ENCODE peak calls at places on chromosomes 11 and 22, in eight cellular contexts. One of them, this sample, is unnamed.

GRCh38 chr11:3617990-3618389 is 23.8 kb downstream of the ART5 start:
- DNase-seq in NCI-H2029 treated with DMSO at 0.1 percent for 48 hours: no peak
- DNase-seq in NCI-H2081: no peak
- DNase-seq in stimulated activated CD4-positive, alpha-beta T cell treated with anti-CD3 and anti-CD28 coated beads, Interleukin-1b, Interleukin-23, amount 100 ng/mL, for 1 hour: no peak
- DNase-seq in H7: no peak
- DNase-seq in fibroblast of lung: no peak
- DNase-seq in AG08395: no peak
- DNase-seq in NCI-H1694 treated with DMSO at 0.1 percent for 48 hours: no peak
- DNase-seq in this sample: no peak

GRCh38 chr11:118267486-118267885 is 3.4 kb upstream of the MPZL2 start:
- DNase-seq in NCI-H2029 treated with DMSO at 0.1 percent for 48 hours: no peak
- DNase-seq in NCI-H2081: no peak
- DNase-seq in stimulated activated CD4-positive, alpha-beta T cell treated with anti-CD3 and anti-CD28 coated beads, Interleukin-1b, Interleukin-23, amount 100 ng/mL, for 1 hour: no peak
- DNase-seq in H7: no peak
- DNase-seq in fibroblast of lung: no peak
- DNase-seq in AG08395: no peak
- DNase-seq in NCI-H1694 treated with DMSO at 0.1 percent for 48 hours: no peak
- DNase-seq in this sample: no peak

GRCh38 chr22:35174398-35174797 is 82.9 kb upstream of the HMGXB4 start:
- DNase-seq in NCI-H2029 treated with DMSO at 0.1 percent for 48 hours: no peak
- DNase-seq in NCI-H2081: no peak
- DNase-seq in stimulated activated CD4-positive, alpha-beta T cell treated with anti-CD3 and anti-CD28 coated beads, Interleukin-1b, Interleukin-23, amount 100 ng/mL, for 1 hour: no peak
- DNase-seq in H7: no peak
- DNase-seq in fibroblast of lung: no peak
- DNase-seq in AG08395: no peak
- DNase-seq in NCI-H1694 treated with DMSO at 0.1 percent for 48 hours: no peak
- DNase-seq in this sample: no peak

GRCh38 chr11:86790867-86791849 is 9.2 kb upstream of the PRSS23 start:
- DNase-seq in NCI-H2029 treated with DMSO at 0.1 percent for 48 hours: no peak
- DNase-seq in NCI-H2081: no peak
- DNase-seq in stimulated activated CD4-positive, alpha-beta T cell treated with anti-CD3 and anti-CD28 coated beads, Interleukin-1b, Interleukin-23, amount 100 ng/mL, for 1 hour: no peak
- DNase-seq in H7: no peak
- DNase-seq in fibroblast of lung: no peak
- DNase-seq in AG08395: no peak
- DNase-seq in NCI-H1694 treated with DMSO at 0.1 percent for 48 hours: no peak
- DNase-seq in this sample: no peak

GRCh38 chr11:1839924-1840779 is 1.4 kb downstream of the TNNI2 start:
- DNase-seq in NCI-H2029 treated with DMSO at 0.1 percent for 48 hours: no peak
- DNase-seq in NCI-H2081: no peak
- DNase-seq in stimulated activated CD4-positive, alpha-beta T cell treated with anti-CD3 and anti-CD28 coated beads, Interleukin-1b, Interleukin-23, amount 100 ng/mL, for 1 hour: no peak
- DNase-seq in H7: no peak
- DNase-seq in fibroblast of lung: no peak
- DNase-seq in AG08395: no peak
- DNase-seq in NCI-H1694 treated with DMSO at 0.1 percent for 48 hours: no peak
- DNase-seq in this sample: no peak

GRCh38 chr11:32939866-32940265 is 47.3 kb downstream of the QSER1 start:
- DNase-seq in NCI-H2029 treated with DMSO at 0.1 percent for 48 hours: no peak
- DNase-seq in NCI-H2081: no peak
- DNase-seq in stimulated activated CD4-positive, alpha-beta T cell treated with anti-CD3 and anti-CD28 coated beads, Interleukin-1b, Interleukin-23, amount 100 ng/mL, for 1 hour: no peak
- DNase-seq in H7: no peak
- DNase-seq in fibroblast of lung: no peak
- DNase-seq in AG08395: peak
- DNase-seq in NCI-H1694 treated with DMSO at 0.1 percent for 48 hours: no peak
- DNase-seq in this sample: no peak

GRCh38 chr11:99069831-99070444 is 49.2 kb downstream of the CNTN5 start:
- DNase-seq in NCI-H2029 treated with DMSO at 0.1 percent for 48 hours: no peak
- DNase-seq in NCI-H2081: peak
- DNase-seq in stimulated activated CD4-positive, alpha-beta T cell treated with anti-CD3 and anti-CD28 coated beads, Interleukin-1b, Interleukin-23, amount 100 ng/mL, for 1 hour: no peak
- DNase-seq in H7: peak
- DNase-seq in fibroblast of lung: peak
- DNase-seq in AG08395: no peak
- DNase-seq in NCI-H1694 treated with DMSO at 0.1 percent for 48 hours: no peak
- DNase-seq in this sample: no peak

GRCh38 chr11:17651681-17652080 is 67.7 kb upstream of the MYOD1 start:
- DNase-seq in NCI-H2029 treated with DMSO at 0.1 percent for 48 hours: no peak
- DNase-seq in NCI-H2081: no peak
- DNase-seq in stimulated activated CD4-positive, alpha-beta T cell treated with anti-CD3 and anti-CD28 coated beads, Interleukin-1b, Interleukin-23, amount 100 ng/mL, for 1 hour: no peak
- DNase-seq in H7: peak
- DNase-seq in fibroblast of lung: no peak
- DNase-seq in AG08395: no peak
- DNase-seq in NCI-H1694 treated with DMSO at 0.1 percent for 48 hours: no peak
- DNase-seq in this sample: no peak

GRCh38 chr22:49052023-49052538 is 775.6 kb downstream of the BRD1 start:
- DNase-seq in NCI-H2029 treated with DMSO at 0.1 percent for 48 hours: no peak
- DNase-seq in NCI-H2081: no peak
- DNase-seq in stimulated activated CD4-positive, alpha-beta T cell treated with anti-CD3 and anti-CD28 coated beads, Interleukin-1b, Interleukin-23, amount 100 ng/mL, for 1 hour: no peak
- DNase-seq in H7: peak
- DNase-seq in fibroblast of lung: peak
- DNase-seq in AG08395: peak
- DNase-seq in NCI-H1694 treated with DMSO at 0.1 percent for 48 hours: no peak
- DNase-seq in this sample: no peak

GRCh38 chr11:16997624-16998023 is 16.6 kb downstream of the PLEKHA7 start:
- DNase-seq in NCI-H2029 treated with DMSO at 0.1 percent for 48 hours: no peak
- DNase-seq in NCI-H2081: no peak
- DNase-seq in stimulated activated CD4-positive, alpha-beta T cell treated with anti-CD3 and anti-CD28 coated beads, Interleukin-1b, Interleukin-23, amount 100 ng/mL, for 1 hour: no peak
- DNase-seq in H7: no peak
- DNase-seq in fibroblast of lung: no peak
- DNase-seq in AG08395: no peak
- DNase-seq in NCI-H1694 treated with DMSO at 0.1 percent for 48 hours: no peak
- DNase-seq in this sample: no peak

GRCh38 chr11:121295246-121296007 is 2.9 kb downstream of the SC5D start:
- DNase-seq in NCI-H2029 treated with DMSO at 0.1 percent for 48 hours: no peak
- DNase-seq in NCI-H2081: peak
- DNase-seq in stimulated activated CD4-positive, alpha-beta T cell treated with anti-CD3 and anti-CD28 coated beads, Interleukin-1b, Interleukin-23, amount 100 ng/mL, for 1 hour: no peak
- DNase-seq in H7: no peak
- DNase-seq in fibroblast of lung: no peak
- DNase-seq in AG08395: no peak
- DNase-seq in NCI-H1694 treated with DMSO at 0.1 percent for 48 hours: no peak
- DNase-seq in this sample: no peak

GRCh38 chr11:68549789-68550484 is 89.4 kb downstream of the PPP6R3 start:
- DNase-seq in NCI-H2029 treated with DMSO at 0.1 percent for 48 hours: no peak
- DNase-seq in NCI-H2081: no peak
- DNase-seq in stimulated activated CD4-positive, alpha-beta T cell treated with anti-CD3 and anti-CD28 coated beads, Interleukin-1b, Interleukin-23, amount 100 ng/mL, for 1 hour: no peak
- DNase-seq in H7: no peak
- DNase-seq in fibroblast of lung: peak
- DNase-seq in AG08395: peak
- DNase-seq in NCI-H1694 treated with DMSO at 0.1 percent for 48 hours: no peak
- DNase-seq in this sample: no peak

GRCh38 chr11:78586452-78587046 is 11.9 kb upstream of the NARS2 start:
- DNase-seq in NCI-H2029 treated with DMSO at 0.1 percent for 48 hours: peak
- DNase-seq in NCI-H2081: peak
- DNase-seq in stimulated activated CD4-positive, alpha-beta T cell treated with anti-CD3 and anti-CD28 coated beads, Interleukin-1b, Interleukin-23, amount 100 ng/mL, for 1 hour: no peak
- DNase-seq in H7: peak
- DNase-seq in fibroblast of lung: no peak
- DNase-seq in AG08395: no peak
- DNase-seq in NCI-H1694 treated with DMSO at 0.1 percent for 48 hours: peak
- DNase-seq in this sample: peak

GRCh38 chr11:114284021-114284420 is 12.2 kb upstream of the NNMT start:
- DNase-seq in NCI-H2029 treated with DMSO at 0.1 percent for 48 hours: peak
- DNase-seq in NCI-H2081: peak
- DNase-seq in stimulated activated CD4-positive, alpha-beta T cell treated with anti-CD3 and anti-CD28 coated beads, Interleukin-1b, Interleukin-23, amount 100 ng/mL, for 1 hour: no peak
- DNase-seq in H7: no peak
- DNase-seq in fibroblast of lung: no peak
- DNase-seq in AG08395: no peak
- DNase-seq in NCI-H1694 treated with DMSO at 0.1 percent for 48 hours: peak
- DNase-seq in this sample: peak

GRCh38 chr11:10518123-10518522 is 22.9 kb downstream of the RNF141 start:
- DNase-seq in NCI-H2029 treated with DMSO at 0.1 percent for 48 hours: no peak
- DNase-seq in NCI-H2081: no peak
- DNase-seq in stimulated activated CD4-positive, alpha-beta T cell treated with anti-CD3 and anti-CD28 coated beads, Interleukin-1b, Interleukin-23, amount 100 ng/mL, for 1 hour: no peak
- DNase-seq in H7: no peak
- DNase-seq in fibroblast of lung: no peak
- DNase-seq in AG08395: no peak
- DNase-seq in NCI-H1694 treated with DMSO at 0.1 percent for 48 hours: no peak
- DNase-seq in this sample: no peak

GRCh38 chr22:24433868-24434471 is 6.6 kb downstream of the ADORA2A start:
- DNase-seq in NCI-H2029 treated with DMSO at 0.1 percent for 48 hours: no peak
- DNase-seq in NCI-H2081: no peak
- DNase-seq in stimulated activated CD4-positive, alpha-beta T cell treated with anti-CD3 and anti-CD28 coated beads, Interleukin-1b, Interleukin-23, amount 100 ng/mL, for 1 hour: no peak
- DNase-seq in H7: peak
- DNase-seq in fibroblast of lung: peak
- DNase-seq in AG08395: peak
- DNase-seq in NCI-H1694 treated with DMSO at 0.1 percent for 48 hours: no peak
- DNase-seq in this sample: peak

GRCh38 chr11:11843233-11843632 is 1.5 kb downstream of the USP47 start:
- DNase-seq in NCI-H2029 treated with DMSO at 0.1 percent for 48 hours: no peak
- DNase-seq in NCI-H2081: no peak
- DNase-seq in stimulated activated CD4-positive, alpha-beta T cell treated with anti-CD3 and anti-CD28 coated beads, Interleukin-1b, Interleukin-23, amount 100 ng/mL, for 1 hour: no peak
- DNase-seq in H7: no peak
- DNase-seq in fibroblast of lung: peak
- DNase-seq in AG08395: peak
- DNase-seq in NCI-H1694 treated with DMSO at 0.1 percent for 48 hours: no peak
- DNase-seq in this sample: no peak

GRCh38 chr22:46541536-46541935 is 4.1 kb upstream of the CELSR1 start:
- DNase-seq in NCI-H2029 treated with DMSO at 0.1 percent for 48 hours: no peak
- DNase-seq in NCI-H2081: no peak
- DNase-seq in stimulated activated CD4-positive, alpha-beta T cell treated with anti-CD3 and anti-CD28 coated beads, Interleukin-1b, Interleukin-23, amount 100 ng/mL, for 1 hour: no peak
- DNase-seq in H7: no peak
- DNase-seq in fibroblast of lung: no peak
- DNase-seq in AG08395: no peak
- DNase-seq in NCI-H1694 treated with DMSO at 0.1 percent for 48 hours: no peak
- DNase-seq in this sample: no peak

GRCh38 chr11:17934194-17934593 is 78.7 kb downstream of the SERGEF start:
- DNase-seq in NCI-H2029 treated with DMSO at 0.1 percent for 48 hours: no peak
- DNase-seq in NCI-H2081: peak
- DNase-seq in stimulated activated CD4-positive, alpha-beta T cell treated with anti-CD3 and anti-CD28 coated beads, Interleukin-1b, Interleukin-23, amount 100 ng/mL, for 1 hour: no peak
- DNase-seq in H7: no peak
- DNase-seq in fibroblast of lung: no peak
- DNase-seq in AG08395: no peak
- DNase-seq in NCI-H1694 treated with DMSO at 0.1 percent for 48 hours: no peak
- DNase-seq in this sample: no peak

GRCh38 chr11:14443642-14444041 is 56.0 kb downstream of the COPB1 start:
- DNase-seq in NCI-H2029 treated with DMSO at 0.1 percent for 48 hours: no peak
- DNase-seq in NCI-H2081: no peak
- DNase-seq in stimulated activated CD4-positive, alpha-beta T cell treated with anti-CD3 and anti-CD28 coated beads, Interleukin-1b, Interleukin-23, amount 100 ng/mL, for 1 hour: no peak
- DNase-seq in H7: no peak
- DNase-seq in fibroblast of lung: peak
- DNase-seq in AG08395: peak
- DNase-seq in NCI-H1694 treated with DMSO at 0.1 percent for 48 hours: no peak
- DNase-seq in this sample: peak

GRCh38 chr11:2422461-2423156 is 21.7 kb downstream of the TRPM5 start:
- DNase-seq in NCI-H2029 treated with DMSO at 0.1 percent for 48 hours: no peak
- DNase-seq in NCI-H2081: no peak
- DNase-seq in stimulated activated CD4-positive, alpha-beta T cell treated with anti-CD3 and anti-CD28 coated beads, Interleukin-1b, Interleukin-23, amount 100 ng/mL, for 1 hour: no peak
- DNase-seq in H7: no peak
- DNase-seq in fibroblast of lung: no peak
- DNase-seq in AG08395: no peak
- DNase-seq in NCI-H1694 treated with DMSO at 0.1 percent for 48 hours: no peak
- DNase-seq in this sample: no peak

GRCh38 chr11:23554002-23554401 is 693.7 kb upstream of the CCDC179 start:
- DNase-seq in NCI-H2029 treated with DMSO at 0.1 percent for 48 hours: no peak
- DNase-seq in NCI-H2081: no peak
- DNase-seq in stimulated activated CD4-positive, alpha-beta T cell treated with anti-CD3 and anti-CD28 coated beads, Interleukin-1b, Interleukin-23, amount 100 ng/mL, for 1 hour: no peak
- DNase-seq in H7: no peak
- DNase-seq in fibroblast of lung: no peak
- DNase-seq in AG08395: no peak
- DNase-seq in NCI-H1694 treated with DMSO at 0.1 percent for 48 hours: no peak
- DNase-seq in this sample: no peak

GRCh38 chr11:575324-575995 is 810 bp upstream of the PHRF1 start:
- DNase-seq in NCI-H2029 treated with DMSO at 0.1 percent for 48 hours: peak
- DNase-seq in NCI-H2081: peak
- DNase-seq in stimulated activated CD4-positive, alpha-beta T cell treated with anti-CD3 and anti-CD28 coated beads, Interleukin-1b, Interleukin-23, amount 100 ng/mL, for 1 hour: no peak
- DNase-seq in H7: peak
- DNase-seq in fibroblast of lung: no peak
- DNase-seq in AG08395: peak
- DNase-seq in NCI-H1694 treated with DMSO at 0.1 percent for 48 hours: peak
- DNase-seq in this sample: no peak

GRCh38 chr22:28025333-28025732 is 106.3 kb upstream of the PITPNB start:
- DNase-seq in NCI-H2029 treated with DMSO at 0.1 percent for 48 hours: no peak
- DNase-seq in NCI-H2081: no peak
- DNase-seq in stimulated activated CD4-positive, alpha-beta T cell treated with anti-CD3 and anti-CD28 coated beads, Interleukin-1b, Interleukin-23, amount 100 ng/mL, for 1 hour: no peak
- DNase-seq in H7: no peak
- DNase-seq in fibroblast of lung: no peak
- DNase-seq in AG08395: no peak
- DNase-seq in NCI-H1694 treated with DMSO at 0.1 percent for 48 hours: no peak
- DNase-seq in this sample: peak

GRCh38 chr11:10351435-10351767 is 46.5 kb downstream of the ADM start:
- DNase-seq in NCI-H2029 treated with DMSO at 0.1 percent for 48 hours: no peak
- DNase-seq in NCI-H2081: no peak
- DNase-seq in stimulated activated CD4-positive, alpha-beta T cell treated with anti-CD3 and anti-CD28 coated beads, Interleukin-1b, Interleukin-23, amount 100 ng/mL, for 1 hour: no peak
- DNase-seq in H7: peak
- DNase-seq in fibroblast of lung: no peak
- DNase-seq in AG08395: no peak
- DNase-seq in NCI-H1694 treated with DMSO at 0.1 percent for 48 hours: no peak
- DNase-seq in this sample: no peak

GRCh38 chr11:75420224-75421034 is 12.6 kb downstream of the KLHL35 start:
- DNase-seq in NCI-H2029 treated with DMSO at 0.1 percent for 48 hours: peak
- DNase-seq in NCI-H2081: no peak
- DNase-seq in stimulated activated CD4-positive, alpha-beta T cell treated with anti-CD3 and anti-CD28 coated beads, Interleukin-1b, Interleukin-23, amount 100 ng/mL, for 1 hour: no peak
- DNase-seq in H7: peak
- DNase-seq in fibroblast of lung: no peak
- DNase-seq in AG08395: no peak
- DNase-seq in NCI-H1694 treated with DMSO at 0.1 percent for 48 hours: no peak
- DNase-seq in this sample: no peak

GRCh38 chr11:119352857-119353260 is 6.4 kb upstream of the MFRP start:
- DNase-seq in NCI-H2029 treated with DMSO at 0.1 percent for 48 hours: peak
- DNase-seq in NCI-H2081: peak
- DNase-seq in stimulated activated CD4-positive, alpha-beta T cell treated with anti-CD3 and anti-CD28 coated beads, Interleukin-1b, Interleukin-23, amount 100 ng/mL, for 1 hour: no peak
- DNase-seq in H7: peak
- DNase-seq in fibroblast of lung: peak
- DNase-seq in AG08395: peak
- DNase-seq in NCI-H1694 treated with DMSO at 0.1 percent for 48 hours: no peak
- DNase-seq in this sample: peak

GRCh38 chr11:125426818-125427528 is 69.1 kb downstream of the FEZ1 start:
- DNase-seq in NCI-H2029 treated with DMSO at 0.1 percent for 48 hours: no peak
- DNase-seq in NCI-H2081: no peak
- DNase-seq in stimulated activated CD4-positive, alpha-beta T cell treated with anti-CD3 and anti-CD28 coated beads, Interleukin-1b, Interleukin-23, amount 100 ng/mL, for 1 hour: no peak
- DNase-seq in H7: peak
- DNase-seq in fibroblast of lung: no peak
- DNase-seq in AG08395: no peak
- DNase-seq in NCI-H1694 treated with DMSO at 0.1 percent for 48 hours: no peak
- DNase-seq in this sample: no peak

GRCh38 chr22:48954781-48955311 is 872.8 kb downstream of the BRD1 start:
- DNase-seq in NCI-H2029 treated with DMSO at 0.1 percent for 48 hours: no peak
- DNase-seq in NCI-H2081: no peak
- DNase-seq in stimulated activated CD4-positive, alpha-beta T cell treated with anti-CD3 and anti-CD28 coated beads, Interleukin-1b, Interleukin-23, amount 100 ng/mL, for 1 hour: no peak
- DNase-seq in H7: peak
- DNase-seq in fibroblast of lung: no peak
- DNase-seq in AG08395: no peak
- DNase-seq in NCI-H1694 treated with DMSO at 0.1 percent for 48 hours: no peak
- DNase-seq in this sample: no peak

GRCh38 chr22:42962295-42963230 is 52.4 kb downstream of the PACSIN2 start:
- DNase-seq in NCI-H2029 treated with DMSO at 0.1 percent for 48 hours: no peak
- DNase-seq in NCI-H2081: no peak
- DNase-seq in stimulated activated CD4-positive, alpha-beta T cell treated with anti-CD3 and anti-CD28 coated beads, Interleukin-1b, Interleukin-23, amount 100 ng/mL, for 1 hour: no peak
- DNase-seq in H7: no peak
- DNase-seq in fibroblast of lung: no peak
- DNase-seq in AG08395: no peak
- DNase-seq in NCI-H1694 treated with DMSO at 0.1 percent for 48 hours: no peak
- DNase-seq in this sample: no peak

GRCh38 chr11:101706541-101706940 is 122.7 kb upstream of the TRPC6 start:
- DNase-seq in NCI-H2029 treated with DMSO at 0.1 percent for 48 hours: no peak
- DNase-seq in NCI-H2081: no peak
- DNase-seq in stimulated activated CD4-positive, alpha-beta T cell treated with anti-CD3 and anti-CD28 coated beads, Interleukin-1b, Interleukin-23, amount 100 ng/mL, for 1 hour: no peak
- DNase-seq in H7: no peak
- DNase-seq in fibroblast of lung: peak
- DNase-seq in AG08395: peak
- DNase-seq in NCI-H1694 treated with DMSO at 0.1 percent for 48 hours: no peak
- DNase-seq in this sample: no peak

GRCh38 chr11:113477321-113477720 is 2.1 kb upstream of the DRD2 start:
- DNase-seq in NCI-H2029 treated with DMSO at 0.1 percent for 48 hours: no peak
- DNase-seq in NCI-H2081: peak
- DNase-seq in stimulated activated CD4-positive, alpha-beta T cell treated with anti-CD3 and anti-CD28 coated beads, Interleukin-1b, Interleukin-23, amount 100 ng/mL, for 1 hour: no peak
- DNase-seq in H7: peak
- DNase-seq in fibroblast of lung: no peak
- DNase-seq in AG08395: no peak
- DNase-seq in NCI-H1694 treated with DMSO at 0.1 percent for 48 hours: peak
- DNase-seq in this sample: peak

GRCh38 chr22:50186789-50187523 is 1.2 kb downstream of the TRABD start:
- DNase-seq in NCI-H2029 treated with DMSO at 0.1 percent for 48 hours: no peak
- DNase-seq in NCI-H2081: no peak
- DNase-seq in stimulated activated CD4-positive, alpha-beta T cell treated with anti-CD3 and anti-CD28 coated beads, Interleukin-1b, Interleukin-23, amount 100 ng/mL, for 1 hour: no peak
- DNase-seq in H7: peak
- DNase-seq in fibroblast of lung: no peak
- DNase-seq in AG08395: no peak
- DNase-seq in NCI-H1694 treated with DMSO at 0.1 percent for 48 hours: no peak
- DNase-seq in this sample: no peak

GRCh38 chr11:44941286-44942021 is 9.2 kb downstream of the TP53I11 start:
- DNase-seq in NCI-H2029 treated with DMSO at 0.1 percent for 48 hours: no peak
- DNase-seq in NCI-H2081: peak
- DNase-seq in stimulated activated CD4-positive, alpha-beta T cell treated with anti-CD3 and anti-CD28 coated beads, Interleukin-1b, Interleukin-23, amount 100 ng/mL, for 1 hour: no peak
- DNase-seq in H7: no peak
- DNase-seq in fibroblast of lung: no peak
- DNase-seq in AG08395: no peak
- DNase-seq in NCI-H1694 treated with DMSO at 0.1 percent for 48 hours: no peak
- DNase-seq in this sample: no peak

This sample was measured in SK-N-SH.